ENCODE peak calls at places on chromosomes 5 and 9, in eight cellular contexts. One of them, this sample, is unnamed.

GRCh38 chr5:23367863-23368262 is 139.5 kb upstream of the PRDM9 start:
- DNase-seq in heart left ventricle: no peak
- DNase-seq in GM23248: no peak
- DNase-seq in prostate gland: no peak
- DNase-seq in A673: no peak
- DNase-seq in tibial nerve: no peak
- DNase-seq in stomach: no peak
- DNase-seq in astrocyte: no peak
- DNase-seq in this sample: no peak

GRCh38 chr5:60262576-60263295 is 369.2 kb upstream of the PDE4D start:
- DNase-seq in heart left ventricle: no peak
- DNase-seq in tibial nerve: no peak
- DNase-seq in prostate gland: no peak
- DNase-seq in stomach: no peak
- DNase-seq in A673: no peak
- DNase-seq in astrocyte: no peak
- DNase-seq in GM23248: no peak
- DNase-seq in this sample: no peak

GRCh38 chr5:22938373-22938772 is 85.2 kb upstream of the CDH12 start:
- DNase-seq in prostate gland: no peak
- DNase-seq in GM23248: no peak
- DNase-seq in stomach: no peak
- DNase-seq in heart left ventricle: no peak
- DNase-seq in A673: no peak
- DNase-seq in tibial nerve: no peak
- DNase-seq in astrocyte: no peak
- DNase-seq in this sample: no peak

GRCh38 chr9:5511476-5511875 is 1.1 kb downstream of the PDCD1LG2 start:
- DNase-seq in prostate gland: no peak
- DNase-seq in heart left ventricle: no peak
- DNase-seq in stomach: no peak
- DNase-seq in GM23248: peak; percentile 40
- DNase-seq in A673: no peak
- DNase-seq in tibial nerve: no peak
- DNase-seq in astrocyte: no peak
- DNase-seq in this sample: no peak

GRCh38 chr5:147616401-147616800 is 106.5 kb upstream of the DPYSL3 start:
- DNase-seq in astrocyte: no peak
- DNase-seq in stomach: no peak
- DNase-seq in A673: no peak
- DNase-seq in heart left ventricle: no peak
- DNase-seq in tibial nerve: no peak
- DNase-seq in prostate gland: no peak
- DNase-seq in GM23248: no peak
- DNase-seq in this sample: no peak

GRCh38 chr5:54109931-54110330 is 200.4 kb downstream of the ARL15 start:
- DNase-seq in prostate gland: no peak
- DNase-seq in tibial nerve: no peak
- DNase-seq in stomach: no peak
- DNase-seq in astrocyte: no peak
- DNase-seq in heart left ventricle: no peak
- DNase-seq in A673: no peak
- DNase-seq in GM23248: no peak
- DNase-seq in this sample: no peak

GRCh38 chr9:132235894-132236661 is 74.2 kb downstream of the NTNG2 start:
- DNase-seq in stomach: peak; percentile 87
- DNase-seq in prostate gland: peak; percentile 84
- DNase-seq in A673: peak; percentile 79
- DNase-seq in tibial nerve: peak; percentile 76
- DNase-seq in heart left ventricle: peak; percentile 63
- DNase-seq in astrocyte: peak; percentile 22
- DNase-seq in GM23248: peak; percentile 73
- DNase-seq in this sample: peak; percentile 61

GRCh38 chr5:126867237-126867636 is 90.3 kb downstream of the LMNB1 start:
- DNase-seq in heart left ventricle: no peak
- DNase-seq in GM23248: no peak
- DNase-seq in prostate gland: no peak
- DNase-seq in A673: no peak
- DNase-seq in tibial nerve: no peak
- DNase-seq in astrocyte: no peak
- DNase-seq in stomach: no peak
- DNase-seq in this sample: no peak

GRCh38 chr9:82750411-82750918 is 312.5 kb downstream of the RASEF start:
- DNase-seq in astrocyte: no peak
- DNase-seq in heart left ventricle: no peak
- DNase-seq in GM23248: no peak
- DNase-seq in stomach: no peak
- DNase-seq in A673: no peak
- DNase-seq in prostate gland: no peak
- DNase-seq in tibial nerve: no peak
- DNase-seq in this sample: no peak

GRCh38 chr5:173925449-173926071 is 37.4 kb downstream of the CPEB4 start:
- DNase-seq in prostate gland: no peak
- DNase-seq in astrocyte: no peak
- DNase-seq in GM23248: peak; percentile 74
- DNase-seq in stomach: no peak
- DNase-seq in A673: peak; percentile 38
- DNase-seq in heart left ventricle: peak; percentile 46
- DNase-seq in tibial nerve: peak; percentile 44
- DNase-seq in this sample: no peak

GRCh38 chr5:57468481-57469165 is 14.0 kb downstream of the ACTBL2 start:
- DNase-seq in heart left ventricle: no peak
- DNase-seq in GM23248: peak; percentile 89
- DNase-seq in astrocyte: peak; percentile 47
- DNase-seq in stomach: no peak
- DNase-seq in tibial nerve: no peak
- DNase-seq in prostate gland: no peak
- DNase-seq in A673: no peak
- DNase-seq in this sample: no peak

GRCh38 chr9:71734953-71735352 is 33.4 kb downstream of the CEMIP2 start:
- DNase-seq in prostate gland: no peak
- DNase-seq in heart left ventricle: no peak
- DNase-seq in astrocyte: peak; percentile 29
- DNase-seq in stomach: no peak
- DNase-seq in A673: no peak
- DNase-seq in tibial nerve: no peak
- DNase-seq in GM23248: no peak
- DNase-seq in this sample: no peak

GRCh38 chr5:132205385-132206125 is 22.1 kb downstream of the P4HA2 start:
- DNase-seq in astrocyte: no peak
- DNase-seq in tibial nerve: no peak
- DNase-seq in A673: no peak
- DNase-seq in heart left ventricle: peak; percentile 57
- DNase-seq in stomach: no peak
- DNase-seq in prostate gland: no peak
- DNase-seq in GM23248: no peak
- DNase-seq in this sample: no peak

GRCh38 chr9:76373173-76373771 is 21.0 kb downstream of the RFK start:
- DNase-seq in tibial nerve: peak; percentile 61
- DNase-seq in heart left ventricle: peak; percentile 30
- DNase-seq in stomach: peak; percentile 85
- DNase-seq in GM23248: peak; percentile 75
- DNase-seq in astrocyte: peak; percentile 85
- DNase-seq in A673: no peak
- DNase-seq in prostate gland: no peak
- DNase-seq in this sample: peak; percentile 32

GRCh38 chr5:139131062-139131856 is 66.9 kb downstream of the SIL1 start:
- DNase-seq in stomach: peak; percentile 54
- DNase-seq in tibial nerve: peak; percentile 12
- DNase-seq in A673: no peak
- DNase-seq in astrocyte: peak; percentile 61
- DNase-seq in prostate gland: peak; percentile 16
- DNase-seq in GM23248: peak; percentile 71
- DNase-seq in heart left ventricle: peak; percentile 66
- DNase-seq in this sample: no peak

GRCh38 chr9:79663299-79663698 is 91.5 kb downstream of the TLE4 start:
- DNase-seq in heart left ventricle: no peak
- DNase-seq in tibial nerve: no peak
- DNase-seq in A673: peak; percentile 9
- DNase-seq in prostate gland: no peak
- DNase-seq in astrocyte: no peak
- DNase-seq in stomach: no peak
- DNase-seq in GM23248: peak; percentile 64
- DNase-seq in this sample: no peak

GRCh38 chr9:4096121-4096520 is 203.7 kb downstream of the GLIS3 start:
- DNase-seq in heart left ventricle: no peak
- DNase-seq in A673: no peak
- DNase-seq in stomach: no peak
- DNase-seq in GM23248: peak; percentile 42
- DNase-seq in astrocyte: peak; percentile 76
- DNase-seq in tibial nerve: no peak
- DNase-seq in prostate gland: no peak
- DNase-seq in this sample: no peak

GRCh38 chr5:5277118-5277517 is 137.0 kb downstream of the ADAMTS16 start:
- DNase-seq in stomach: no peak
- DNase-seq in GM23248: no peak
- DNase-seq in prostate gland: no peak
- DNase-seq in tibial nerve: no peak
- DNase-seq in A673: no peak
- DNase-seq in astrocyte: no peak
- DNase-seq in heart left ventricle: no peak
- DNase-seq in this sample: no peak

DNA sequence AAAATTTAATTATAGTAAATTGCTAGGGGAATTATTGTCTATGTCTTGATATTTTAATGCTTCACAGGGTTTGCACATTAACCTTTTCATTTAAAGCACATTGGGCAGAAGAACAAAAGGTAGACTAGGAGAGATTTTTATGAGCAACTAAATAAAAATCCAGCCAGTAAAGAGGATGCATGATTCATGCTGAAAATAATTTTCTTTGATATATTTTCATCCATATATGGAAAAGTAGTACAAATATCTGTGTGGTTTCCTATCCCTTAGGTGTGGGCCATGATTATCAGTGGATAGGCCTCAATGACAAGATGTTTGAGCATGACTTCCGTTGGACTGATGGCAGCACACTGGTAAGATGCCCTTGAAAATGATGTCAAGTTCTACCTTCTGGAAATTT is 83.1 kb downstream of the VCAN start:
- DNase-seq in tibial nerve: no peak
- DNase-seq in A673: no peak
- DNase-seq in heart left ventricle: no peak
- DNase-seq in stomach: no peak
- DNase-seq in GM23248: peak; percentile 27
- DNase-seq in astrocyte: peak; percentile 67
- DNase-seq in prostate gland: no peak
- DNase-seq in this sample: peak; percentile 22
- H3K36me3 ChIP-seq in tibial nerve: no peaks in the 10 kb centered on the region
- H3K36me3 ChIP-seq in A673: no peaks in the 10 kb centered on the region
- H3K36me3 ChIP-seq in heart left ventricle: peaks cover 22% of the 10 kb centered on the region
- H3K36me3 ChIP-seq in stomach: no peaks in the 10 kb centered on the region
- H3K36me3 ChIP-seq in GM23248: peaks cover 35% of the 10 kb centered on the region
- H3K36me3 ChIP-seq in astrocyte: peaks cover 75% of the 10 kb centered on the region
- H3K36me3 ChIP-seq in prostate gland: no peaks in the 10 kb centered on the region
- H3K36me3 ChIP-seq in this sample: peaks cover 57% of the 10 kb centered on the region

DNA sequence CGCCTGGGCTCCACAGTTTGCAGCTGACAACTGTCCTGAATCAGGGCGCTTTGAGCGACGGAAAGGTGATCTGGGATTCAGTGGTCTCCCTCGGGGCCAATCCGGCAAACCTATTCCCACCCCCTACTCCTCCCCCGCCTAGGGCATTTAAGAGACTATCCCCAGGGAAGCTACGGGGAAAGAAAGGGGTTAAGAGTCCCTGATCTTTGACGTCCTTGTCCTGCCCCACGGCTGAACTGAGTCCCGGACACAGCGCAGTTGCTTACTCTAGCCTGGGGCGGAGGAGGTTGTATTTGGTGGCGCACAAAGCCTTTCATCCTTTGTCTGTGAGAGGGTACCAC is 3.4 kb downstream of the RORB start:
- DNase-seq in A673: no peak
- DNase-seq in GM23248: no peak
- DNase-seq in astrocyte: no peak
- DNase-seq in tibial nerve: no peak
- DNase-seq in prostate gland: no peak
- DNase-seq in stomach: no peak
- DNase-seq in heart left ventricle: no peak
- DNase-seq in this sample: no peak
- H3K27ac ChIP-seq in A673: no peak overlapping the region
- H3K27ac ChIP-seq in GM23248: no peak overlapping the region
- H3K27ac ChIP-seq in astrocyte: no peak overlapping the region
- H3K27ac ChIP-seq in tibial nerve: no peak overlapping the region
- H3K27ac ChIP-seq in prostate gland: no peak overlapping the region
- H3K27ac ChIP-seq in stomach: no peak overlapping the region
- H3K27ac ChIP-seq in heart left ventricle: no peak overlapping the region
- H3K27ac ChIP-seq in this sample: no peak overlapping the region

GRCh38 chr9:130599625-130600024 is 20.2 kb downstream of the FUBP3 start:
- DNase-seq in GM23248: no peak
- DNase-seq in A673: no peak
- DNase-seq in astrocyte: no peak
- DNase-seq in stomach: no peak
- DNase-seq in prostate gland: no peak
- DNase-seq in tibial nerve: no peak
- DNase-seq in heart left ventricle: no peak
- DNase-seq in this sample: no peak

GRCh38 chr9:130593020-130593419 is 13.6 kb downstream of the FUBP3 start:
- DNase-seq in prostate gland: no peak
- DNase-seq in astrocyte: no peak
- DNase-seq in A673: no peak
- DNase-seq in stomach: no peak
- DNase-seq in heart left ventricle: no peak
- DNase-seq in tibial nerve: no peak
- DNase-seq in GM23248: no peak
- DNase-seq in this sample: no peak

GRCh38 chr9:130601100-130601499 is 21.7 kb downstream of the FUBP3 start:
- DNase-seq in heart left ventricle: no peak
- DNase-seq in tibial nerve: no peak
- DNase-seq in A673: no peak
- DNase-seq in astrocyte: no peak
- DNase-seq in stomach: no peak
- DNase-seq in GM23248: no peak
- DNase-seq in prostate gland: no peak
- DNase-seq in this sample: no peak

GRCh38 chr9:130597228-130597627 is 17.9 kb downstream of the FUBP3 start:
- DNase-seq in prostate gland: no peak
- DNase-seq in astrocyte: no peak
- DNase-seq in A673: no peak
- DNase-seq in GM23248: no peak
- DNase-seq in stomach: no peak
- DNase-seq in tibial nerve: no peak
- DNase-seq in heart left ventricle: no peak
- DNase-seq in this sample: no peak

DNA sequence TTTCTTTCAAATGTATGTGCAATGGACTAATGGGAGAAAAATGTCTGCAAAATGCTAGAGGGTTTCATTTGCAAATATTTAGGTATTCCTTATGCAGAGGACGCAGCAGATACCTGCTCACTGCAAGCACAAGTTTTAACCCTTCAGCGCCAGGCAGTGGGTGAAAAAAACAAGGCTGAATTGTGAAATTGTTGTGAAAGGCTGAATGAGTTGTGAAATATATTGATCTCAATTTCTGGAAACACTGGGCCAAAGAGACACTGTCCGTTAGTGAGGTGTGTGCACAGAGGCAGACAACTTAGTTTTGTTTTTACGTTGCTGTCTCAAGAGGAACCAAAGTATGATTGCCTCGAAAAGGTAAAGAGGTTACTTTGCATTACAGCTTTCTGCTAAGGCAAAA is 18.8 kb downstream of the FUBP3 start:
- DNase-seq in stomach: no peak
- DNase-seq in prostate gland: no peak
- DNase-seq in astrocyte: no peak
- DNase-seq in GM23248: no peak
- DNase-seq in heart left ventricle: no peak
- DNase-seq in tibial nerve: no peak
- DNase-seq in A673: no peak
- DNase-seq in this sample: no peak
- H3K4me3 ChIP-seq in stomach: no peak overlapping the region
- H3K4me3 ChIP-seq in prostate gland: no peak overlapping the region
- H3K4me3 ChIP-seq in astrocyte: no peak overlapping the region
- H3K4me3 ChIP-seq in GM23248: no peak overlapping the region
- H3K4me3 ChIP-seq in heart left ventricle: no peak overlapping the region
- H3K4me3 ChIP-seq in tibial nerve: no peak overlapping the region
- H3K4me3 ChIP-seq in A673: no peak overlapping the region
- H3K4me3 ChIP-seq in this sample: no peak overlapping the region

GRCh38 chr5:168207450-168208029 is 83.9 kb upstream of the WWC1 start:
- DNase-seq in heart left ventricle: no peak
- DNase-seq in astrocyte: no peak
- DNase-seq in GM23248: no peak
- DNase-seq in prostate gland: no peak
- DNase-seq in A673: no peak
- DNase-seq in stomach: no peak
- DNase-seq in tibial nerve: no peak
- DNase-seq in this sample: no peak
- H3K36me3 ChIP-seq in heart left ventricle: peaks cover 4% of the 10 kb centered on the region
- H3K36me3 ChIP-seq in astrocyte: peaks cover 8% of the 10 kb centered on the region
- H3K36me3 ChIP-seq in GM23248: peaks cover 34% of the 10 kb centered on the region
- H3K36me3 ChIP-seq in prostate gland: no peaks in the 10 kb centered on the region
- H3K36me3 ChIP-seq in A673: no peaks in the 10 kb centered on the region
- H3K36me3 ChIP-seq in stomach: no peaks in the 10 kb centered on the region
- H3K36me3 ChIP-seq in tibial nerve: no peaks in the 10 kb centered on the region
- H3K36me3 ChIP-seq in this sample: peaks cover 26% of the 10 kb centered on the region